ENCODE peak calls at places on chromosomes 12 and 14, in five cellular contexts. A, M, C, G and P are unnamed samples.

GRCh38 chr12:6199531-6200265 is 502 bp upstream of the CD9 start:
- DNase-seq in A (peak; percentile 64), M (peak; percentile 56), C (no peak), G (no peak), P (no peak)

GRCh38 chr12:98471085-98471484 is 44.3 kb upstream of the TMPO start:
- DNase-seq in A (no peak), M (peak; percentile 86), C (no peak), G (no peak), P (no peak)

GRCh38 chr14:97177016-97177415 is 379.8 kb downstream of the VRK1 start:
- DNase-seq in A (no peak), M (no peak), C (peak; percentile 18), G (no peak), P (peak; percentile 23)

GRCh38 chr14:100857196-100857922 is 31.4 kb downstream of the MEG3 start:
- DNase-seq in A (no peak), M (no peak), C (no peak), G (no peak), P (no peak)

GRCh38 chr12:94157891-94158495 is 9.6 kb downstream of the PLXNC1 start:
- DNase-seq in A (no peak), M (no peak), C (no peak), G (no peak), P (no peak)

GRCh38 chr12:124762791-124763593 is 100.7 kb downstream of the SCARB1 start:
- DNase-seq in A (no peak), M (no peak), C (no peak), G (peak; percentile 59), P (no peak)

GRCh38 chr12:57005980-57006808 is at the start of gene ZBTB39:
- DNase-seq in A (peak; percentile 31), M (peak; percentile 58), C (peak; percentile 20), G (no peak), P (peak; percentile 81)

GRCh38 chr12:1837541-1838206 is 17.3 kb downstream of the LRTM2 start:
- DNase-seq in A (no peak), M (no peak), C (peak; percentile 90), G (no peak), P (no peak)

GRCh38 chr12:15558915-15559528 is 230.2 kb downstream of the EPS8 start:
- DNase-seq in A (no peak), M (no peak), C (no peak), G (no peak), P (no peak)

GRCh38 chr12:125533434-125534029 is 468.3 kb downstream of the AACS start:
- DNase-seq in A (no peak), M (peak; percentile 73), C (peak; percentile 11), G (peak; percentile 15), P (peak; percentile 70)

GRCh38 chr12:68636268-68636667 is 25.6 kb downstream of the RAP1B start:
- DNase-seq in A (no peak), M (no peak), C (no peak), G (no peak), P (no peak)

GRCh38 chr12:28292699-28293098 is 102.4 kb downstream of the CCDC91 start:
- DNase-seq in A (no peak), M (no peak), C (no peak), G (no peak), P (no peak)

GRCh38 chr12:13686243-13686642 is 295.2 kb downstream of the GRIN2B start:
- DNase-seq in A (no peak), M (no peak), C (no peak), G (no peak), P (no peak)

GRCh38 chr14:96213871-96214465 is 9.3 kb downstream of the BDKRB2 start:
- DNase-seq in A (no peak), M (no peak), C (no peak), G (no peak), P (no peak)

GRCh38 chr12:116454950-116455447 is 104.2 kb upstream of the MAP1LC3B2 start:
- DNase-seq in A (no peak), M (no peak), C (no peak), G (no peak), P (no peak)

GRCh38 chr12:2845280-2845679 is 10.4 kb upstream of the NRIP2 start:
- DNase-seq in A (peak; percentile 36), M (no peak), C (no peak), G (no peak), P (no peak)

GRCh38 chr12:6767592-6768384 is 1.6 kb downstream of the PTMS start:
- DNase-seq in A (no peak), M (peak; percentile 34), C (peak; percentile 68), G (no peak), P (peak; percentile 49)

DNA sequence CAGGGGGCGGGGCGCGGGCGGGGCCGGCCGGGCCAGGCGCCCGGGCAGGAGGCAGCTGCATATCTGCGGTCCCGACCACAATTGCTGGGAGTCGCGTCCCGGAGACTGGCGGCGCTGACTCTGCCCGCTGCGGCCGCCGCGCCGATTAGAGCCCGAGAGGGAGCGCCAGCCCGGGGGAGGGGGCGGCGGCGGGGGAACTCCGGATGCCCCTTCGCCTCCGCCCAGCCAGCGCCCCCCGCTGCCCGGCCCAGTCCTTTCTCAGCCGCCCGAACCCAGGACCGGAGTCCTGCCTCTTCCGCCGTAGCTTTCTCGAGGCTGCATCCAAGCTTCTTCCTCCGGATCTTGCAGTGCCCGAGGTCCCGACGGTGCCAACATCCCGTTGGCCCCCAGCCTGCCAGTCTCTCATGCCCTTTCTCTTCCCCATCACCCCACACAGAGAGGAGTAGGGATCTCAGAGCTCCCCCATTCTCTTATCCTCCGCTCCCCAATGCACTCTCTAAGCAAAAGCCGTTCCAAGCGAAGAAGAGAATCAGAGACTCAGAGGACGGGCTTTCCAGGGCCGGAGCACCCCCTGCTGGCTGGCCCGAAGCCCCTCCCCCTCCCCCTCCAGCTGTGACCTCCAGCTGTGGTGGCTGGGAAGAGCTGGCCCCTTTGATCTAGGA is 8.8 kb upstream of the SP7 start:
- DNase-seq in A (peak; percentile 84), M (peak; percentile 76), C (peak; percentile 54), G (peak; percentile 76), P (peak; percentile 88)
- TF ChIP-seq CTCF in A (peak; percentile 91), M (peak; percentile 40), C (peak; percentile 90), G (peak; percentile 85), P (peak; percentile 84)

GRCh38 chr12:130470969-130471368 is 133.3 kb downstream of the PIWIL1 start:
- DNase-seq in A (no peak), M (no peak), C (no peak), G (no peak), P (no peak)
- H3K9me3 ChIP-seq in A (no peaks in the 10 kb centered on the region), M (no peaks in the 10 kb centered on the region), C (peaks cover 17% of the 10 kb centered on the region), G (peaks cover 38% of the 10 kb centered on the region), P (no peaks in the 10 kb centered on the region)

DNA sequence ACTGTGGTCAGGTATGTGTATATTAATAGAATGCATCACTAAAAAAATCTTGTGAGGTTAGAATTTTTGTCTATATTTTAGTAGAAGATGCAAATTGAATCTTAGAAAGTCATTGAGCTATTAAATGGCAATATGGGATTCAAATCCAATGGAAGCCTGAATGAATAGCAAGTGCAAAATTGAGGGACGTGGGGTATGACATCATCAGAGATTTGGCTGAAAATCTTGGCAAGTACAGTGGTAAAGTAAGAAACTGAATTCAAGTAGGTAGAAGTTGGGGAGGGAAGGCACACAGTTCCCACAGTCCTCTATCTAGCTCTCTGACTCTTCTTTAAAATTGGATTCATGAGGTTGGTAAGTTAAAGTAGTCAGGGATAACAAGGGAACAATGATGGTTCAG is 97.4 kb upstream of the SSTR1 start:
- DNase-seq in A (no peak), M (no peak), C (no peak), G (no peak), P (no peak)
- H3K36me3 ChIP-seq in A (no peaks in the 10 kb centered on the region), M (no peaks in the 10 kb centered on the region), C (no peaks in the 10 kb centered on the region), G (no peaks in the 10 kb centered on the region), P (no peaks in the 10 kb centered on the region)

GRCh38 chr12:4587108-4587507 is 25.1 kb downstream of the DYRK4 start:
- DNase-seq in A (no peak), M (no peak), C (no peak), G (no peak), P (no peak)
- TF ChIP-seq CTCF in A (no peak), M (no peak), C (no peak), G (no peak), P (no peak)

DNA sequence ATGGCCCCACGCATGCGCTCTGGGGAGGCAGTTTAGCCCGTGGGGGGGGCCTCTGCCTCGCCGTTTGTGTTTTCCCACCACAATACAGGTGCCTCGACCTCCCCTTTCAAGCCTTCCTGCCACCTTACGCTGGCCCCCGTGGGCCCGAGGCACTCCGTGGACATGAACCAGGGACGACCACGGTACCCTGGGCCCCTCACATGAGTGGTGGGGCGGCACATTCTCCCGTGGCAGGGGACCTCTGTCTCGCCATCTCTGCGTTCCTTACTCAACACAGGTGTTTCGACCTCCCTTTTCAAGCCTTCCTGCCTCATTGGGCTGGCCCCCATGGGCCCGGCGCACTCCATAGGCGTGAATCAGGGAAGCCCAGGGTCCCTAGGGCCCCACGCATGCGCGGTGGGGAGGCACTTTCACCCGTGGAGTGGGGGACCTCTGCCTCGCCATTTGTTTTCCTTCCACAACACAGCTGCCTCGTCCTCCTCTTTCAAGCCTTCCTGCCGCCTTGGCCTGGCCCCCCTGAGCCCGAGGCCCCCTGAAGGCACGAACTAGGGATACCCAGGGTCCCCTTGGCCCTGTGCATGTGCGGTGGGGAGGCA is 339.5 kb downstream of the ALG10 start:
- DNase-seq in A (no peak), M (no peak), C (no peak), G (no peak), P (no peak)
- H3K9me3 ChIP-seq in A (no peaks in the 10 kb centered on the region), M (no peaks in the 10 kb centered on the region), C (no peaks in the 10 kb centered on the region), G (peaks cover 96% of the 10 kb centered on the region), P (no peaks in the 10 kb centered on the region)

GRCh38 chr12:8941691-8942478 is 7.6 kb downstream of the M6PR start:
- DNase-seq in A (no peak), M (no peak), C (no peak), G (no peak), P (no peak)

GRCh38 chr12:8947737-8948136 is 1.7 kb downstream of the M6PR start:
- DNase-seq in A (no peak), M (no peak), C (no peak), G (no peak), P (no peak)

GRCh38 chr12:8948711-8949524 is 527 bp downstream of the M6PR start:
- DNase-seq in A (no peak), M (peak; percentile 40), C (peak; percentile 7), G (no peak), P (no peak)

GRCh38 chr12:8946733-8947132 is 2.7 kb downstream of the M6PR start:
- DNase-seq in A (no peak), M (no peak), C (no peak), G (no peak), P (no peak)

DNA sequence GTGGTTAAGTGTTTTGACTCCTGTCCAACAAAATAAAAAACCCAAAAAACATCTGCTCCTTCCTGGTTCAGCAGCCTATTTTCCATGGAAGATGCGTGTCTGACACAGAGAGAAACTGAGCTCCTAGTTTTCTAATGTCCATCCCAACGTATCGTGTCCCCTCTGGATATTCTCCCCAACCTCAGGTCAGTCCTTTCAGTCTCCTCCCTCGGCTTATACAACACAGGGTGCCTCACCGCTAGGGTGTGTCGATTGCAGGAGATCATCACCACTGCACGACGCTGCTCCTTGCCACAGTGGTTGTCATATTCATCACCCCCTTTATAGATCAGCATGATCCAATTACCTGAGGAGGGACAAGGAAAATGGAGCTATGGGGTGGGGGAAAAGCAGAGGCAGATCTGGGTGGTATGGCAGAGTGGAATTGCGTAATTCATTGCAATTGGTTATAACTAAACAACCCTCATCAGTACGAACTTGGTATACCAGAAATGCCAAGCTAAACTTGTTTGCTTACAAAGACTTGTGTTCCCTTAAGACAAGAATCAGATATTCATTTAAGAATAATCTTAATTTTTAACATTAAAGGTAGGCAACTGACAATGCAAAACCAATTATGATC is 5.8 kb downstream of the M6PR start:
- DNase-seq in A (no peak), M (no peak), C (no peak), G (no peak), P (no peak)
- H3K36me3 ChIP-seq in A (no peaks in the 10 kb centered on the region), M (no peaks in the 10 kb centered on the region), C (peaks cover 18% of the 10 kb centered on the region), G (no peaks in the 10 kb centered on the region), P (peaks cover 50% of the 10 kb centered on the region)